ENCODE peak calls at places on chromosomes 16 and 17, in four cellular contexts. F is colonic mucosa; Q is CD4-positive, alpha-beta memory T cell; I is right lobe of liver. K is an unnamed sample.
A peak's percentile ranks its signal among the peaks of the same experiment; 100 is the strongest.

GRCh38 chr17:78227455-78227916 is 3.9 kb upstream of the TMEM235 start:
- DNase-seq in F (no peak), Q (no peak), I (no peak), K (no peak)

GRCh38 chr17:79005063-79005861 is 4.3 kb downstream of the CANT1 start:
- DNase-seq in F (peak; percentile 92), Q (peak; percentile 16), I (peak; percentile 39), K (no peak)

GRCh38 chr17:50274142-50274944 is at the start of gene TMEM92:
- DNase-seq in F (peak; percentile 91), Q (no peak), I (peak; percentile 76), K (peak; percentile 45)

GRCh38 chr17:75933836-75934235 is 7.0 kb downstream of the FBF1 start:
- DNase-seq in F (no peak), Q (no peak), I (no peak), K (no peak)

GRCh38 chr16:4537376-4538066 is 1.1 kb downstream of the CDIP1 start:
- DNase-seq in F (peak; percentile 25), Q (no peak), I (peak; percentile 72), K (peak; percentile 57)

GRCh38 chr17:57419940-57420522 is 163.7 kb downstream of the MSI2 start:
- DNase-seq in F (no peak), Q (no peak), I (no peak), K (no peak)

GRCh38 chr17:58313815-58314705 is 14.5 kb downstream of the TSPOAP1 start:
- DNase-seq in F (no peak), Q (no peak), I (no peak), K (no peak)

GRCh38 chr16:78503501-78504110 is 404.2 kb downstream of the WWOX start:
- DNase-seq in F (peak; percentile 69), Q (peak; percentile 41), I (peak; percentile 63), K (peak; percentile 52)

GRCh38 chr17:1143573-1143972 is 36.2 kb downstream of the ABR start:
- DNase-seq in F (no peak), Q (no peak), I (no peak), K (peak; percentile 51)

GRCh38 chr16:49857423-49858181 is 1.7 kb upstream of the ZNF423 start:
- DNase-seq in F (peak; percentile 80), Q (peak; percentile 44), I (peak; percentile 76), K (peak; percentile 60)

GRCh38 chr16:73878616-73879015 is 418.0 kb upstream of the PSMD7 start:
- DNase-seq in F (no peak), Q (no peak), I (no peak), K (peak; percentile 73)

GRCh38 chr16:75566040-75566888 is at the start of gene GABARAPL2:
- DNase-seq in F (peak; percentile 88), Q (peak; percentile 91), I (peak; percentile 87), K (peak; percentile 94)

GRCh38 chr16:3149193-3149530 is 14.3 kb downstream of the ZNF213 start:
- DNase-seq in F (no peak), Q (no peak), I (no peak), K (no peak)

GRCh38 chr17:75384751-75385150 is 20.7 kb downstream of the GRB2 start:
- DNase-seq in F (no peak), Q (no peak), I (no peak), K (no peak)

GRCh38 chr17:37551788-37552187 is 57.4 kb downstream of the SYNRG start:
- DNase-seq in F (no peak), Q (no peak), I (no peak), K (peak; percentile 56)

GRCh38 chr17:565506-565905 is 149.1 kb downstream of the VPS53 start:
- DNase-seq in F (no peak), Q (no peak), I (no peak), K (peak; percentile 12)

GRCh38 chr17:53191878-53192277 is 630.8 kb upstream of the KIF2B start:
- DNase-seq in F (no peak), Q (no peak), I (no peak), K (no peak)

GRCh38 chr16:78976212-78976611 is 624.3 kb downstream of the MAF start:
- DNase-seq in F (no peak), Q (no peak), I (no peak), K (no peak)

GRCh38 chr17:7313028-7313889 is 1.9 kb downstream of the GPS2 start:
- DNase-seq in F (no peak), Q (no peak), I (no peak), K (peak; percentile 38)

GRCh38 chr16:13510425-13511151 is 409.4 kb upstream of the ERCC4 start:
- DNase-seq in F (no peak), Q (no peak), I (no peak), K (no peak)

GRCh38 chr17:34654276-34654675 is 74.9 kb downstream of the TMEM132E start:
- DNase-seq in F (no peak), Q (no peak), I (no peak), K (no peak)

GRCh38 chr16:85444879-85445778 is 168.0 kb upstream of the GSE1 start:
- DNase-seq in F (peak; percentile 71), Q (no peak), I (no peak), K (no peak)

GRCh38 chr16:54316095-54316494 is 29.5 kb upstream of the IRX3 start:
- DNase-seq in F (no peak), Q (no peak), I (no peak), K (no peak)

GRCh38 chr16:66470556-66470955 is 43.5 kb downstream of the BEAN1 start:
- DNase-seq in F (no peak), Q (no peak), I (no peak), K (no peak)

GRCh38 chr17:12386240-12386639 is 279.4 kb upstream of the MYOCD start:
- DNase-seq in F (no peak), Q (no peak), I (no peak), K (no peak)

GRCh38 chr17:63425478-63425877 is 20.6 kb downstream of the CYB561 start:
- DNase-seq in F (peak; percentile 84), Q (peak; percentile 68), I (peak; percentile 73), K (peak; percentile 86)

GRCh38 chr17:4161560-4162221 is 18.7 kb downstream of the CYB5D2 start:
- DNase-seq in F (no peak), Q (no peak), I (no peak), K (peak; percentile 25)

GRCh38 chr17:75459246-75459589 is 2.8 kb downstream of the TMEM94 start:
- DNase-seq in F (no peak), Q (no peak), I (no peak), K (no peak)

GRCh38 chr16:25823891-25824290 is 132.1 kb downstream of the HS3ST4 start:
- DNase-seq in F (no peak), Q (no peak), I (no peak), K (peak; percentile 37)

GRCh38 chr16:57810197-57811024 is 8.1 kb upstream of the KIFC3 start:
- DNase-seq in F (peak; percentile 90), Q (peak; percentile 78), I (peak; percentile 94), K (peak; percentile 95)

GRCh38 chr17:73231363-73231762 is 30.3 kb downstream of the CPSF4L start:
- DNase-seq in F (peak; percentile 42), Q (no peak), I (no peak), K (peak; percentile 64)

GRCh38 chr16:15457390-15457789 is 23.0 kb downstream of the BMERB1 start:
- DNase-seq in F (no peak), Q (no peak), I (no peak), K (no peak)

GRCh38 chr17:27959382-27959709 is 66.2 kb upstream of the LYRM9 start:
- DNase-seq in F (no peak), Q (no peak), I (no peak), K (no peak)

GRCh38 chr16:1614226-1615102 is 2.3 kb downstream of the CRAMP1 start:
- DNase-seq in F (peak; percentile 22), Q (no peak), I (no peak), K (peak; percentile 84)

GRCh38 chr17:69608808-69609494 is 194.5 kb downstream of the MAP2K6 start:
- DNase-seq in F (no peak), Q (no peak), I (no peak), K (peak; percentile 95)

GRCh38 chr17:8482546-8482945 is 46.9 kb downstream of the NDEL1 start:
- DNase-seq in F (no peak), Q (no peak), I (peak; percentile 23), K (peak; percentile 48)

DNA sequence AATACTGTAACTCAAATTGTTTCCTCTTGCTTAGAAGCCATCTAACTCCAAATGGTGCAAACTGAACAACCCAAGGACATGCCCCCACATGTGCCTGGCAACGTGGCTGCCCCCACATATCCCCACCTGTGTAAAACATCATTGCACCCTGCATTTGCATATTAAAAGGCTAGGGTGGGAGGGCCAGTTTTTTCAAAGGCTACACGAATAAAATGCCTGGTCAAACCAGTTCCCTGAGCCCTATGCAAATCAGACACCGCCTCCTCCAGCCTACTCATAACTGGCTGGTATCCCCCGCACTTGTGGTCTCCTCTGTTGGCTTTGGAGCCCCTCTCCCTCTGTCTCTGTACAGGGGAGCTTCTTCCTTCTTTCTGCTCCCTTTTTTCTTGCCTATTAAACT is 26.7 kb downstream of the C16orf54 start:
- DNase-seq in F (no peak), Q (no peak), I (no peak), K (no peak)
- H3K4me1 ChIP-seq in F (no peaks in the 10 kb centered on the region), Q (no peaks in the 10 kb centered on the region), I (no peaks in the 10 kb centered on the region), K (no peaks in the 10 kb centered on the region)

GRCh38 chr16:16992986-16993783 is 477.6 kb downstream of the XYLT1 start:
- DNase-seq in F (no peak), Q (peak; percentile 20), I (no peak), K (no peak)

GRCh38 chr16:16996830-16997229 is 473.9 kb downstream of the XYLT1 start:
- DNase-seq in F (no peak), Q (no peak), I (no peak), K (no peak)

GRCh38 chr16:17001471-17001870 is 469.3 kb downstream of the XYLT1 start:
- DNase-seq in F (no peak), Q (no peak), I (no peak), K (no peak)

GRCh38 chr16:16994831-16995230 is 475.9 kb downstream of the XYLT1 start:
- DNase-seq in F (no peak), Q (no peak), I (no peak), K (no peak)

GRCh38 chr16:16997349-16997748 is 473.4 kb downstream of the XYLT1 start:
- DNase-seq in F (no peak), Q (no peak), I (no peak), K (no peak)
- H3K4me1 ChIP-seq in F (no peaks in the 10 kb centered on the region), Q (peaks cover 15% of the 10 kb centered on the region), I (no peaks in the 10 kb centered on the region), K (no peaks in the 10 kb centered on the region)

GRCh38 chr17:82872591-82873520 is 33.0 kb upstream of the ZNF750 start:
- DNase-seq in F (no peak), Q (no peak), I (no peak), K (no peak)
- H3K4me1 ChIP-seq in F (peaks cover 7% of the 10 kb centered on the region), Q (peaks cover 12% of the 10 kb centered on the region), I (no peaks in the 10 kb centered on the region), K (peaks cover 13% of the 10 kb centered on the region)

DNA sequence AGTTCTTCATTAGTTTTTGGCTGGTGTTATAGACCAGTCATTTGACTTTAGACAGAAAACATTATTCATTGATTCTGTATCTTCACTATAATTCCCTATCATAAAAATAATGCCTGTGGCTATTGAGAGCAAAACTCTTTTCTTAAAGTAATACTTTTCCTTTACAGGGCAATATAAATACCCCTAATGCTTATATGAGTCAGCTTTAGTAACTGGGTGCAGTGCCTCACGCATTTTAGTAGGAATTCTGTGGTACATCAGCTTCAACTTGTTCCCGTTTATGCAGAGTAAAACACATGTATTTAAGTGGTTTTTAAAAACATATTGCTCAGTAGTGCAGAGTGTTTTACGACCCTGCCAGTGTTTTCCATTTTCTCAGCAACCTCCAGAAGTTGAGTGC is 68.1 kb downstream of the SEC14L1 start:
- DNase-seq in F (no peak), Q (no peak), I (no peak), K (peak; percentile 32)
- H3K4me1 ChIP-seq in F (no peaks in the 10 kb centered on the region), Q (no peaks in the 10 kb centered on the region), I (no peaks in the 10 kb centered on the region), K (peaks cover 15% of the 10 kb centered on the region)

GRCh38 chr17:21283482-21284318 is 811 bp upstream of the MAP2K3 start:
- DNase-seq in F (no peak), Q (no peak), I (peak; percentile 67), K (peak; percentile 67)
- H3K4me1 ChIP-seq in F (peaks cover 19% of the 10 kb centered on the region), Q (peaks cover 56% of the 10 kb centered on the region), I (no peaks in the 10 kb centered on the region), K (peaks cover 32% of the 10 kb centered on the region)

GRCh38 chr17:81128774-81129173 is 36.5 kb upstream of the PVALEF start:
- DNase-seq in F (no peak), Q (no peak), I (no peak), K (no peak)
- H3K4me1 ChIP-seq in F (no peaks in the 10 kb centered on the region), Q (no peaks in the 10 kb centered on the region), I (no peaks in the 10 kb centered on the region), K (no peaks in the 10 kb centered on the region)

GRCh38 chr17:43410557-43411368 is 12.0 kb downstream of the ARL4D start:
- DNase-seq in F (no peak), Q (no peak), I (peak; percentile 87), K (peak; percentile 50)
- H3K4me1 ChIP-seq in F (no peaks in the 10 kb centered on the region), Q (no peaks in the 10 kb centered on the region), I (no peaks in the 10 kb centered on the region), K (peaks cover 49% of the 10 kb centered on the region)

K was measured in GM23248.